ENCODE peak calls at places on chromosomes 11 and 22, in six cellular contexts. M is GM19239; J is kidney tubule cell; K is myocyte; I is cardiac muscle cell; B is stimulated activated CD4-positive, alpha-beta T cell treated with anti-CD3 and anti-CD28 coated beads, Interleukin-15, amount 100 ng/mL, for 24 hours. P is an unnamed sample.
A peak's percentile ranks its signal among the peaks of the same experiment; 100 is the strongest.

GRCh38 chr22:35887296-35887875 is 141.2 kb downstream of the RBFOX2 start:
- DNase-seq in K (peak; percentile 64), I (no peak), B (no peak), J (peak; percentile 56), M (no peak), P (no peak)

GRCh38 chr22:43530864-43531201 is 119.0 kb downstream of the MPPED1 start:
- DNase-seq in M (no peak), I (no peak), K (no peak), J (no peak), B (no peak), P (no peak)

GRCh38 chr11:35563413-35564245 is 38.2 kb upstream of the PAMR1 start:
- DNase-seq in I (peak; percentile 30), M (no peak), B (no peak), J (no peak), K (no peak), P (no peak)

GRCh38 chr11:123190504-123190903 is 4.5 kb downstream of the CLMP start:
- DNase-seq in J (no peak), B (no peak), M (no peak), I (no peak), K (no peak), P (no peak)

GRCh38 chr11:81963018-81963417 is 770.6 kb downstream of the FAM181B start:
- DNase-seq in K (no peak), I (peak; percentile 25), B (no peak), M (no peak), J (no peak), P (no peak)

GRCh38 chr11:854601-855342 is 12.1 kb downstream of the TSPAN4 start:
- DNase-seq in B (no peak), I (no peak), J (no peak), M (no peak), K (no peak), P (no peak)

GRCh38 chr11:67666676-67667489 is 7.5 kb downstream of the ALDH3B2 start:
- DNase-seq in I (no peak), J (no peak), M (no peak), K (no peak), B (no peak), P (no peak)

GRCh38 chr11:10727259-10727851 is 23.7 kb upstream of the CTR9 start:
- DNase-seq in J (no peak), M (no peak), I (peak; percentile 7), B (no peak), K (no peak), P (no peak)

GRCh38 chr22:42651134-42651533 is 1.9 kb upstream of the CYB5R3 start:
- DNase-seq in M (no peak), B (no peak), J (peak; percentile 77), I (no peak), K (no peak), P (no peak)

GRCh38 chr11:40140560-40140959 is 1318.9 kb downstream of the LRRC4C start:
- DNase-seq in B (no peak), I (no peak), J (peak; percentile 6), K (no peak), M (no peak), P (no peak)